ENCODE peak calls at places on chromosomes 16 and 17, in five cellular contexts. T is NCI-H1092 treated with DMSO at 0.1 percent for 48 hours, H is T-helper 1 cell, C is SK-N-SH, Z is bronchial epithelial cell. J is an unnamed sample.

GRCh38 chr17:34616148-34616547 is 36.8 kb downstream of the TMEM132E start:
- DNase-seq in H (no peak), T (peak), Z (no peak), C (peak), J (no peak)

GRCh38 chr16:89090669-89091426 is 2.8 kb upstream of the ACSF3 start:
- DNase-seq in T (peak), Z (no peak), H (no peak), C (no peak), J (no peak)

GRCh38 chr16:67648088-67648763 is 3.3 kb downstream of the CARMIL2 start:
- DNase-seq in Z (no peak), H (no peak), C (no peak), T (no peak), J (no peak)

GRCh38 chr16:1003551-1004347 is 22.2 kb downstream of the SOX8 start:
- DNase-seq in T (no peak), H (peak), C (no peak), Z (no peak), J (no peak)

GRCh38 chr17:4161179-4161559 is 18.2 kb downstream of the CYB5D2 start:
- DNase-seq in Z (peak), C (peak), T (no peak), H (no peak), J (no peak)

GRCh38 chr16:84730406-84731106 is 30.8 kb downstream of the USP10 start:
- DNase-seq in C (peak), H (peak), T (peak), Z (peak), J (peak)

GRCh38 chr16:14202697-14203096 is 131.6 kb downstream of the MRTFB start:
- DNase-seq in H (no peak), Z (peak), C (peak), T (peak), J (peak)

GRCh38 chr17:73091770-73092517 is 544 bp downstream of the SLC39A11 start:
- DNase-seq in H (no peak), T (no peak), Z (peak), C (no peak), J (no peak)

GRCh38 chr16:3945751-3946603 is 65.5 kb upstream of the CREBBP start:
- DNase-seq in T (no peak), Z (peak), C (no peak), H (no peak), J (peak)

GRCh38 chr17:48577946-48578615 is at the start of gene HOXB4:
- DNase-seq in T (no peak), H (peak), C (no peak), Z (no peak), J (peak)

GRCh38 chr16:89828199-89828869 is at the start of gene SPIRE2:
- DNase-seq in H (peak), C (peak), T (peak), Z (peak), J (no peak)

GRCh38 chr17:81135503-81136283 is 29.6 kb upstream of the PVALEF start:
- DNase-seq in Z (no peak), T (peak), C (no peak), H (no peak), J (peak)

GRCh38 chr17:9520649-9521435 is 54.8 kb downstream of the STX8 start:
- DNase-seq in Z (no peak), T (no peak), C (no peak), H (no peak), J (no peak)

GRCh38 chr16:88439706-88440105 is 13.4 kb upstream of the ZFPM1 start:
- DNase-seq in Z (no peak), H (no peak), C (no peak), T (no peak), J (no peak)

GRCh38 chr17:51120357-51120738 is 320 bp downstream of the SPAG9 start:
- DNase-seq in T (peak), H (peak), Z (peak), C (peak), J (peak)

GRCh38 chr16:47156816-47157215 is 13.1 kb upstream of the NETO2 start:
- DNase-seq in T (no peak), H (no peak), Z (no peak), C (no peak), J (no peak)

GRCh38 chr17:4895676-4896331 is 3.5 kb upstream of the C17orf107 start:
- DNase-seq in C (no peak), H (no peak), T (no peak), Z (no peak), J (no peak)

GRCh38 chr17:55843785-55844184 is 92.9 kb downstream of the PCTP start:
- DNase-seq in T (no peak), C (no peak), Z (no peak), H (no peak), J (no peak)

GRCh38 chr16:78396046-78396445 is 296.6 kb downstream of the WWOX start:
- DNase-seq in Z (peak), H (no peak), T (no peak), C (peak), J (no peak)

GRCh38 chr17:64460955-64461354 is 12.0 kb downstream of the MILR1 start:
- DNase-seq in Z (no peak), C (no peak), T (no peak), H (no peak), J (no peak)

GRCh38 chr17:77645441-77646430 is 312.8 kb upstream of the TNRC6C start:
- DNase-seq in Z (no peak), H (no peak), T (no peak), C (no peak), J (no peak)

GRCh38 chr16:58487566-58488351 is 12.2 kb upstream of the NDRG4 start:
- DNase-seq in C (peak), H (peak), Z (peak), T (peak), J (no peak)

GRCh38 chr17:81333626-81334368 is 38.7 kb upstream of the SLC38A10 start:
- DNase-seq in T (no peak), H (no peak), Z (no peak), C (no peak), J (no peak)

GRCh38 chr17:7128174-7128573 is 13.6 kb upstream of the ASGR2 start:
- DNase-seq in H (no peak), Z (no peak), C (no peak), T (no peak), J (no peak)

GRCh38 chr17:83162035-83162745 is 82.8 kb downstream of the METRNL start:
- DNase-seq in C (no peak), H (no peak), T (no peak), Z (no peak), J (no peak)

GRCh38 chr16:35198223-35199199 is 1739.1 kb downstream of the TP53TG3F start:
- DNase-seq in T (no peak), C (no peak), H (no peak), Z (no peak), J (no peak)

GRCh38 chr16:1290860-1291575 is 18.4 kb upstream of the UBE2I start:
- DNase-seq in H (no peak), T (no peak), Z (no peak), C (no peak), J (peak)

GRCh38 chr17:2102931-2103398 is 48.1 kb downstream of the HIC1 start:
- DNase-seq in Z (peak), C (no peak), T (no peak), H (no peak), J (no peak)

GRCh38 chr17:59890720-59891119 is 2.0 kb downstream of the TUBD1 start:
- DNase-seq in Z (peak), H (no peak), T (no peak), C (no peak), J (no peak)

GRCh38 chr16:23072769-23073549 is 76.3 kb downstream of the USP31 start:
- DNase-seq in Z (peak), C (peak), H (no peak), T (no peak), J (no peak)

GRCh38 chr17:44981221-44981968 is 13.3 kb upstream of the C1QL1 start:
- DNase-seq in Z (peak), C (no peak), H (no peak), T (peak), J (no peak)

GRCh38 chr16:78390070-78390469 is 290.6 kb downstream of the WWOX start:
- DNase-seq in C (no peak), Z (no peak), H (no peak), T (no peak), J (no peak)

GRCh38 chr17:19448341-19449268 is 37.6 kb downstream of the RNF112 start:
- DNase-seq in Z (peak), T (no peak), C (peak), H (no peak), J (no peak)

GRCh38 chr17:75897076-75898019 is 597 bp upstream of the TRIM65 start:
- DNase-seq in T (no peak), H (no peak), C (no peak), Z (no peak), J (no peak)

GRCh38 chr17:78130439-78131101 is at the start of gene TMC8:
- DNase-seq in T (no peak), Z (no peak), C (peak), H (peak), J (no peak)

GRCh38 chr17:34246436-34246835 is 8.6 kb upstream of the CCL2 start:
- DNase-seq in H (no peak), Z (no peak), C (no peak), T (no peak), J (no peak)

GRCh38 chr16:53150769-53151168 is 96.0 kb downstream of the CHD9 start:
- DNase-seq in T (no peak), Z (no peak), H (no peak), C (no peak), J (no peak)

GRCh38 chr16:84924339-84925091 is 86.8 kb downstream of the ZDHHC7 start:
- DNase-seq in T (no peak), H (no peak), Z (no peak), C (no peak), J (no peak)

GRCh38 chr16:82510041-82510440 is 116.7 kb upstream of the CDH13 start:
- DNase-seq in Z (no peak), H (no peak), C (no peak), T (no peak), J (no peak)

J was measured in NCI-H2029.